ENCODE peak calls at places on chromosomes 12 and 14, in ten cellular contexts. T, I, B, M, O, X, P, U, V and D are unnamed samples.
A peak's percentile ranks its signal among the peaks of the same experiment; 100 is the strongest.

GRCh38 chr12:94963649-94964048 is 39.8 kb downstream of the NDUFA12 start:
- DNase-seq in T (no peak), P (no peak), B (no peak), O (no peak), V (no peak), I (no peak), M (no peak), U (no peak), X (no peak), D (no peak)

GRCh38 chr14:33647385-33647786 is 303.5 kb downstream of the EGLN3 start:
- DNase-seq in O (no peak), X (no peak), T (no peak), U (peak; percentile 96), B (no peak), P (no peak), M (peak; percentile 99), V (peak; percentile 91), I (no peak), D (peak; percentile 92)

GRCh38 chr12:22728989-22729388 is 104.0 kb downstream of the ETNK1 start:
- DNase-seq in X (no peak), B (no peak), U (no peak), V (peak; percentile 8), O (no peak), T (no peak), I (no peak), P (peak; percentile 11), M (peak; percentile 10), D (no peak)

GRCh38 chr12:12890815-12891645 is at the start of gene GPRC5A:
- DNase-seq in O (peak; percentile 87), M (peak; percentile 95), X (peak; percentile 87), P (peak; percentile 79), U (peak; percentile 87), B (peak; percentile 81), T (peak; percentile 57), I (peak; percentile 96), V (peak; percentile 98), D (peak; percentile 83)

GRCh38 chr12:26121841-26122680 is 2.8 kb downstream of the BHLHE41 start:
- DNase-seq in X (no peak), O (no peak), U (no peak), B (peak; percentile 38), I (no peak), P (peak; percentile 51), T (no peak), V (peak; percentile 34), M (peak; percentile 44), D (no peak)

GRCh38 chr12:67220065-67220464 is 49.1 kb upstream of the CAND1 start:
- DNase-seq in U (no peak), O (no peak), B (no peak), T (no peak), V (no peak), I (no peak), X (peak; percentile 61), P (peak; percentile 48), M (peak; percentile 3), D (no peak)

GRCh38 chr14:22838631-22839041 is 2.3 kb downstream of the MMP14 start:
- DNase-seq in U (no peak), M (peak; percentile 92), T (no peak), I (peak; percentile 50), V (peak; percentile 73), O (no peak), B (no peak), P (no peak), X (no peak), D (no peak)

GRCh38 chr14:61320806-61321384 is 484 bp upstream of the PRKCH start:
- DNase-seq in U (no peak), P (peak; percentile 18), B (no peak), I (peak; percentile 38), M (no peak), V (no peak), O (no peak), T (no peak), X (no peak), D (no peak)

GRCh38 chr12:117936722-117937484 is 31.9 kb downstream of the KSR2 start:
- DNase-seq in V (no peak), U (no peak), B (no peak), P (no peak), O (no peak), M (no peak), X (no peak), I (no peak), T (no peak), D (no peak)

GRCh38 chr12:49322367-49322707 is 718 bp upstream of the TROAP start:
- DNase-seq in B (no peak), X (no peak), O (no peak), M (no peak), P (no peak), V (no peak), U (no peak), I (no peak), T (no peak), D (no peak)

GRCh38 chr14:68236525-68236924 is 416.9 kb downstream of the RAD51B start:
- DNase-seq in V (no peak), U (no peak), T (no peak), O (no peak), I (peak; percentile 60), B (no peak), M (no peak), P (no peak), X (no peak), D (no peak)

GRCh38 chr14:69504775-69505174 is 20.2 kb downstream of the PLEKHD1 start:
- DNase-seq in O (no peak), U (no peak), M (no peak), T (no peak), I (no peak), B (no peak), V (no peak), P (no peak), X (no peak), D (no peak)

GRCh38 chr12:108641446-108642268 is 8.0 kb upstream of the SELPLG start:
- DNase-seq in O (no peak), V (no peak), I (no peak), M (no peak), B (no peak), T (no peak), U (no peak), P (no peak), X (no peak), D (no peak)

GRCh38 chr12:106048016-106048415 is 90.7 kb downstream of the NUAK1 start:
- DNase-seq in X (no peak), O (no peak), U (no peak), T (no peak), P (no peak), B (no peak), M (no peak), I (no peak), V (no peak), D (no peak)

GRCh38 chr14:56390859-56391258 is 188.7 kb upstream of the TMEM260 start:
- DNase-seq in T (no peak), P (peak; percentile 49), V (no peak), U (no peak), M (no peak), O (no peak), B (no peak), I (no peak), X (no peak), D (no peak)

GRCh38 chr12:90045559-90045958 is 336.9 kb upstream of the ATP2B1 start:
- DNase-seq in B (no peak), I (no peak), T (no peak), X (no peak), P (no peak), O (no peak), V (no peak), U (no peak), M (no peak), D (no peak)

DNA sequence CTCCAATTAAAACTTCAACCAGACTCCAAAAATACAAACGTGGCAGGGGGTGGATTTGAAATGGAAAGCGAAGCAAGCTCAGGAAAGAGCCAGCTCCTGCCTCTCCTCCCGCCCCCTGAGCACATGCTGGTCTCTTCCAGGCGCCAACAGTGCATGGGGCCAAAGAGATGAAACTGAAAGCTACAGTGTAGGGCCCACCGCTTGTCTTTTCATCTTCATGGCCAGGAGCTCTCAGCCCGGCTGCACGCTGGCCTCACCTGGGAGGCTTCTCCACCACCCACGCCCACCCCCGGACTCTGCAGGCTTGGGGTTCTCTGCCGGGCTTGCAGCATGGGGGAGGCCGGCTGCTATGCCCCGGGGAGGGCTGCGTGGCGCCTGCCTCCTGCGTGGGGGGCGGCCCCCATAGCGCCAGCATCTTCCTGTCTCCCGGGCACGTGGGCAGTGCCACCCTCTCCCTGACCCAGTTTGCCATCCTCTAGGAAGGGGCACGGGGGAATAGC is 2.0 kb downstream of the RIMBP2 start:
- DNase-seq in P (peak; percentile 22), B (peak; percentile 15), U (no peak), T (no peak), I (no peak), X (peak; percentile 47), O (peak; percentile 17), V (no peak), M (no peak), D (no peak)
- H3K4me3 ChIP-seq in P (peak overlapping the region; percentile 74), B (peak overlapping the region; percentile 3), U (no peak overlapping the region), T (no peak overlapping the region), I (peak overlapping the region; percentile 42), X (peak overlapping the region; percentile 33), O (peak overlapping the region; percentile 39), V (peak overlapping the region; percentile 13), M (peak overlapping the region; percentile 7), D (no peak overlapping the region)

DNA sequence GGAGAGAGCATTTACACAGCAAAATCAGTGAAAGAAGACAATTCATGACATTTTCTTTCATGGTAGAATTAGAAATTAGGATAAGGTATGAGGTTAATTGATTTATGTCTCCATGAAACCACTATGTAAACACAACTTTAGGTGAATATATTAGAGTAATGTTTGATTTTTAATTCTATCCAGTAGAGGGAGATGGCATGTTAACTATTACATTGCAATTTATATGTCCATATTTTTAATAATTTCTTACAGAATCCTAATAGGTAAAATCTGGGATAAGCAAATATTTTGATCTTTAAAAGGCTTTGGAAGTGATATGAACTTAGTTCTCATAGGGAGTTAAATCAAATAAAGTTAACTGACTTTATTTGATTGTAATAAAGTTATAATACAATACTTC is 373.4 kb upstream of the PDE3A start:
- DNase-seq in X (no peak), M (no peak), V (peak; percentile 42), O (no peak), T (no peak), I (no peak), B (no peak), P (no peak), U (no peak), D (no peak)
- TF ChIP-seq CTCF in X (no peak), M (peak; percentile 16), V (peak; percentile 27), O (no peak), T (peak; percentile 7), I (no peak), B (peak; percentile 35), P (no peak), U (no peak), D (no peak)

DNA sequence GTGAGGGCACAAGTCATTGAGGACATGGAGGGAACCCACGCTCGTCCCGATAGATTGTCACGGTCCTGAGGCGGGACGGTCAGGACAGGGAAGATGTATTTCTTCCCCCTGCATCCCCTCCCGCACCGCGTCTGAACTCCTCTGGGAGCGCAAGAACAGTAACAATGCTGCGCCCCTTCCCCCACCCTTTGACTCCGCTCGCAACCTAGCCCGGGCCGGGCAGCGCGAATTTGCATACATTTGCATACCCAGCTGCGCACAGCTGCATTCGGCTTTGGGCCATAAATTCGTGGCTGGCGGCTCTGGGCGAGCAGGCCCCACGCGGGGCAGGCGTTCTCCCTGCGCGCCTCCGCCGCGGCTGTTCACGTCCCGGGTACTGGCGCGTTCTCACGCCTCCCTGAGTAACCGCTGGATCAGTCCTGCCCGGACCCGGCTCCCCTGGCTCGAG is 29.0 kb upstream of the SMUG1 start:
- DNase-seq in B (no peak), M (no peak), X (peak; percentile 34), U (no peak), I (no peak), P (peak; percentile 97), T (no peak), V (peak; percentile 24), O (peak; percentile 32), D (no peak)
- H3K4me3 ChIP-seq in B (peak overlapping the region; percentile 12), M (peak overlapping the region; percentile 54), X (no peak overlapping the region), U (peak overlapping the region; percentile 36), I (no peak overlapping the region), P (peak overlapping the region; percentile 64), T (peak overlapping the region; percentile 33), V (peak overlapping the region; percentile 38), O (peak overlapping the region; percentile 34), D (peak overlapping the region; percentile 52)

GRCh38 chr12:6376079-6376941 is 947 bp upstream of the SCNN1A start:
- DNase-seq in X (peak; percentile 75), P (peak; percentile 88), U (no peak), B (peak; percentile 53), I (peak; percentile 76), O (peak; percentile 92), V (peak; percentile 85), T (peak; percentile 53), M (peak; percentile 73), D (no peak)
- TF ChIP-seq CTCF in X (peak; percentile 27), P (peak; percentile 54), U (peak; percentile 40), B (peak; percentile 63), I (peak; percentile 59), O (no peak), V (peak; percentile 45), T (peak; percentile 52), M (peak; percentile 65), D (peak; percentile 63)